ENCODE peak calls at places on chromosomes 7 and 10, in nine cellular contexts. J is Panc1, G is fibroblast of mammary gland, B is kidney, T is A549, R is mammary epithelial cell, L is pancreas, U is stomach, I is IMR-90. D is an unnamed sample.

GRCh38 chr7:19958309-19958896 is 185.0 kb upstream of the TMEM196 start:
- DNase-seq in I (peak), G (peak), T (peak), J (peak), R (peak), U (no peak), L (no peak), B (no peak), D (no peak)

GRCh38 chr7:134671670-134672069 is 25.0 kb downstream of the BPGM start:
- DNase-seq in U (no peak), I (no peak), T (no peak), R (no peak), G (no peak), J (no peak), B (no peak), L (no peak), D (no peak)

GRCh38 chr10:121683366-121683765 is 85.1 kb upstream of the FGFR2 start:
- DNase-seq in B (no peak), T (no peak), R (no peak), G (no peak), L (no peak), J (no peak), I (no peak), U (no peak), D (no peak)

GRCh38 chr7:26853788-26854393 is 10.5 kb downstream of the SKAP2 start:
- DNase-seq in R (peak), J (no peak), L (no peak), U (no peak), T (no peak), G (peak), B (no peak), I (peak), D (no peak)

GRCh38 chr10:86899670-86900276 is 57.6 kb downstream of the MMRN2 start:
- DNase-seq in L (no peak), U (peak), B (no peak), T (peak), R (peak), I (peak), G (peak), J (peak), D (peak)

GRCh38 chr7:37390149-37390548 is 58.5 kb downstream of the ELMO1 start:
- DNase-seq in J (no peak), U (no peak), B (no peak), T (no peak), G (no peak), I (no peak), L (no peak), R (no peak), D (no peak)

GRCh38 chr7:636396-636795 is 90.1 kb upstream of the DNAAF5 start:
- DNase-seq in G (no peak), R (no peak), T (peak), I (no peak), L (peak), U (peak), B (no peak), J (peak), D (peak)

GRCh38 chr10:48684792-48685651 is at the start of gene WDFY4:
- DNase-seq in B (no peak), L (no peak), I (no peak), T (no peak), U (no peak), J (no peak), G (no peak), R (no peak), D (no peak)

GRCh38 chr7:106070567-106071254 is 41.4 kb downstream of the SYPL1 start:
- DNase-seq in L (no peak), G (no peak), R (no peak), T (no peak), I (no peak), U (no peak), J (no peak), B (no peak), D (no peak)

GRCh38 chr10:42990721-42991441 is 86.0 kb upstream of the RET start:
- DNase-seq in T (no peak), R (no peak), L (no peak), I (no peak), J (no peak), G (no peak), U (no peak), B (peak), D (no peak)

GRCh38 chr7:124269774-124270173 is 236.9 kb upstream of the TMEM229A start:
- DNase-seq in B (no peak), R (no peak), T (no peak), U (no peak), I (no peak), L (no peak), G (no peak), J (no peak), D (no peak)

GRCh38 chr10:131126321-131127121 is 185.0 kb downstream of the TCERG1L start:
- DNase-seq in U (no peak), T (no peak), R (peak), J (no peak), G (no peak), I (no peak), L (peak), B (peak), D (no peak)

GRCh38 chr10:99754670-99755069 is 22.6 kb downstream of the CUTC start:
- DNase-seq in L (no peak), J (no peak), I (peak), G (peak), B (no peak), T (no peak), R (no peak), U (no peak), D (no peak)
- H3K4me3 ChIP-seq in L (no peak), J (no peak), I (no peak), G (no peak), B (no peak), T (no peak), R (no peak), U (no peak), D (no peak)

GRCh38 chr10:62681211-62681940 is 123.1 kb upstream of the ADO start:
- DNase-seq in T (no peak), U (peak), B (no peak), R (no peak), L (no peak), I (no peak), G (peak), J (no peak), D (no peak)
- TF ChIP-seq CTCF in T (no peak), U (no peak), B (no peak), R (no peak), L (no peak), I (no peak), G (no peak), J (no peak), D (no peak)

GRCh38 chr7:91266067-91266930 is 2.1 kb downstream of the FZD1 start:
- DNase-seq in B (peak), I (peak), R (peak), J (no peak), U (no peak), G (no peak), L (peak), T (no peak), D (no peak)
- H3K4me3 ChIP-seq in B (peak), I (peak), R (no peak), J (no peak), U (peak), G (peak), L (peak), T (no peak), D (peak)

GRCh38 chr7:96709381-96710228 is at the start of gene SEM1:
- DNase-seq in U (peak), I (peak), T (peak), L (peak), B (peak), J (peak), R (peak), G (peak), D (peak)
- TF ChIP-seq CTCF in U (no peak), I (no peak), T (no peak), L (no peak), B (no peak), J (no peak), R (no peak), G (no peak), D (no peak)

GRCh38 chr7:132614428-132615076 is 38.3 kb upstream of the PLXNA4 start:
- DNase-seq in J (no peak), L (no peak), U (no peak), I (no peak), B (peak), R (no peak), G (peak), T (no peak), D (no peak)
- H3K4me3 ChIP-seq in J (no peak), L (no peak), U (peak), I (no peak), B (peak), R (no peak), G (peak), T (no peak), D (peak)

DNA sequence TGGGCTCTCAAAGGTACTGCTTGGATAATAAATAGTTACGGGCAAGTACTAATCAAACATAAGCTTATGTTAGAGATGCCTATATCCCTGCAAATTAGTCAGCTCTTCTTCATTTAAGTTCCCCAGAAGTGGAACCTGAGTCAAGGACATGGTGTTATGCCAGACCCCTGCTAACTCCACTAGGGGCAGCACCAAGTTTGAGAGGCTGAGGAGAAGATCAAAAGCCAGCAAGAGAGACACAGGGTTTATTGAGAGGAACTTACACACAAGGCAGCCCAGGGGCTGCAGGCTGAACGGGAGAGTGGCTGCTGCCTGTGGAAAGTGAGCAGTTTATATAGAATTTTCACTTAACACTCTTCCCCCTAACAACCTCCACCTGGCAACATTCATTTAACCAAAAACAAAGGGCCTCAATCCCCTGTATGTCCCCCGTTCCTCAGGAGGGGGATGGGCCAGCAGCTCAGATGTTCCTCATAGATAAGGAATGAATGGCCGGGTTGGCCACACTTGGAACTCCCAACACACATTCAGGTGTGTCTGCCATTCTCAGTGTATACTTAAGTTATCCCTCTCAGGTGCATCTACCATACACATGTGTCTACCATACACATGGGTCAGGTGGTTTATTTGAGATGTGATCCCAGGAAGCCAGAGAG is 62.6 kb upstream of the GHITM start:
- DNase-seq in R (no peak), T (no peak), G (peak), J (no peak), L (no peak), I (peak), U (no peak), B (no peak), D (no peak)
- TF ChIP-seq CTCF in R (no peak), T (no peak), G (peak), J (peak), L (no peak), I (peak), U (no peak), B (no peak), D (no peak)

GRCh38 chr10:95334793-95335120 is 44.0 kb upstream of the PDLIM1 start:
- DNase-seq in I (no peak), L (no peak), T (no peak), J (no peak), U (no peak), G (no peak), B (no peak), R (no peak), D (no peak)
- H3K4me3 ChIP-seq in I (no peak), L (no peak), T (no peak), J (no peak), U (no peak), G (no peak), B (no peak), R (no peak), D (no peak)

GRCh38 chr10:117656385-117657367 is 114.1 kb downstream of the EMX2 start:
- DNase-seq in B (no peak), I (no peak), R (no peak), T (no peak), U (no peak), J (no peak), G (no peak), L (no peak), D (no peak)
- TF ChIP-seq CTCF in B (no peak), I (no peak), R (no peak), T (no peak), U (no peak), J (no peak), G (no peak), L (no peak), D (no peak)